ENCODE peak calls at places on chromosomes 7 and 10, in four cellular contexts. B is HFF-Myc, K is PC-9, R is fibroblast of the aortic adventitia. X is an unnamed sample.

GRCh38 chr10:80382989-80383388 is 25.4 kb upstream of the PRXL2A start:
- DNase-seq in B (no peak), K (peak; percentile 60), R (peak; percentile 24), X (no peak)

GRCh38 chr7:47714669-47715607 is 133.0 kb upstream of the TNS3 start:
- DNase-seq in B (no peak), K (no peak), R (no peak), X (no peak)

GRCh38 chr10:132554991-132555647 is 17.5 kb downstream of the INPP5A start:
- DNase-seq in B (no peak), K (no peak), R (no peak), X (peak; percentile 91)

GRCh38 chr10:114412907-114413386 is 8.6 kb upstream of the AFAP1L2 start:
- DNase-seq in B (no peak), K (peak; percentile 63), R (peak; percentile 40), X (no peak)

GRCh38 chr10:87622290-87623004 is 37.2 kb upstream of the PAPSS2 start:
- DNase-seq in B (no peak), K (no peak), R (no peak), X (no peak)

GRCh38 chr7:101862280-101863220 is 45.1 kb downstream of the CUX1 start:
- DNase-seq in B (no peak), K (no peak), R (no peak), X (peak; percentile 18)

GRCh38 chr10:62433901-62434300 is 59.7 kb downstream of the ZNF365 start:
- DNase-seq in B (no peak), K (no peak), R (peak; percentile 10), X (no peak)

GRCh38 chr10:14803827-14804226 is 29.1 kb upstream of the FAM107B start:
- DNase-seq in B (no peak), K (no peak), R (no peak), X (no peak)

GRCh38 chr7:24959735-24960485 is 20.1 kb downstream of the OSBPL3 start:
- DNase-seq in B (no peak), K (no peak), R (no peak), X (no peak)

GRCh38 chr7:149683191-149683590 is 90.2 kb downstream of the ZNF467 start:
- DNase-seq in B (no peak), K (no peak), R (no peak), X (no peak)

GRCh38 chr7:138226001-138226476 is 149.8 kb downstream of the AKR1D1 start:
- DNase-seq in B (no peak), K (no peak), R (peak; percentile 14), X (no peak)

GRCh38 chr7:78863248-78863647 is 590.2 kb downstream of the MAGI2 start:
- DNase-seq in B (no peak), K (no peak), R (no peak), X (no peak)

GRCh38 chr7:26189000-26189539 is 11.5 kb downstream of the HNRNPA2B1 start:
- DNase-seq in B (no peak), K (no peak), R (no peak), X (no peak)

GRCh38 chr7:55065511-55066229 is 46.9 kb downstream of the EGFR start:
- DNase-seq in B (peak; percentile 76), K (peak; percentile 79), R (peak; percentile 93), X (no peak)

GRCh38 chr7:107224374-107224773 is 55.6 kb downstream of the HBP1 start:
- DNase-seq in B (no peak), K (no peak), R (no peak), X (no peak)

GRCh38 chr10:26446258-26446657 is 8.1 kb downstream of the APBB1IP start:
- DNase-seq in B (no peak), K (no peak), R (no peak), X (no peak)

GRCh38 chr7:129343099-129343700 is 91.0 kb upstream of the STRIP2 start:
- DNase-seq in B (peak; percentile 33), K (peak; percentile 9), R (peak; percentile 72), X (no peak)

GRCh38 chr10:70885931-70886903 is 2.1 kb downstream of the PCBD1 start:
- DNase-seq in B (no peak), K (no peak), R (no peak), X (no peak)

GRCh38 chr10:48459270-48460147 is 145.4 kb downstream of the ARHGAP22 start:
- DNase-seq in B (no peak), K (no peak), R (no peak), X (no peak)

GRCh38 chr10:77911535-77912123 is 14.9 kb downstream of the DLG5 start:
- DNase-seq in B (no peak), K (peak; percentile 82), R (no peak), X (no peak)

DNA sequence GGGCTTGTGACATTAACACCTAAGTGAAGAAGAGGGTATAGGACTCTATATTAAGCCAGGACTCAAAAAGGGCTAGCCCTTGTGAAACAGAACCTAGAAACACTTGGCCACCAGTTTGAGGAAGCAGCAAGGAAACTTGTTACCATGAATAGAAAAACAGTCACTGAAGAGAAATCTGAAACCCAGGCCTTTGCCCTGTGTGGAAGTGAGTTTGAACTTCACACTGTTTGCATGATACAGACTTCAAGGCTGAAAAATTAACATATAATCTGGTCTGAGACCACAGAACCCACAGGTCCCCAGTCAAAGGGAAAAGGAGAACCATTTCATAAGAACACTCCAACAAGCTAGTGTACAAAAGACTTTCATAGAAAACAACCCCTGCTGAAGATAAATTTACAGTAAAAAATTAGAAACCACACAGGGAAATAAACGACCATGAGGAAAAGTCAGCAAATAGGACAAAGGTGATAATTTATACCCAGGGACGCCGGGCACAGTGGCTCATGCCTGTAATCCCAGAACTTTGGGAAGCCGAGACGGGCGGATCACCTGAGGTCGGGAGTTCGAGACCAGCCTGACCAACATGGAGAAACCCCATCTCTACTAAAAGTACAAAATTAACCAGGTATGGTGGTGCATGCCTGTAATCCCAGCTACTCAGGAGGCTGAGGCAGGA is 76.1 kb downstream of the SKIDA1 start:
- DNase-seq in B (no peak), K (no peak), R (no peak), X (no peak)
- TF ChIP-seq CTCF in B (no peak), K (no peak), R (no peak), X (no peak)

DNA sequence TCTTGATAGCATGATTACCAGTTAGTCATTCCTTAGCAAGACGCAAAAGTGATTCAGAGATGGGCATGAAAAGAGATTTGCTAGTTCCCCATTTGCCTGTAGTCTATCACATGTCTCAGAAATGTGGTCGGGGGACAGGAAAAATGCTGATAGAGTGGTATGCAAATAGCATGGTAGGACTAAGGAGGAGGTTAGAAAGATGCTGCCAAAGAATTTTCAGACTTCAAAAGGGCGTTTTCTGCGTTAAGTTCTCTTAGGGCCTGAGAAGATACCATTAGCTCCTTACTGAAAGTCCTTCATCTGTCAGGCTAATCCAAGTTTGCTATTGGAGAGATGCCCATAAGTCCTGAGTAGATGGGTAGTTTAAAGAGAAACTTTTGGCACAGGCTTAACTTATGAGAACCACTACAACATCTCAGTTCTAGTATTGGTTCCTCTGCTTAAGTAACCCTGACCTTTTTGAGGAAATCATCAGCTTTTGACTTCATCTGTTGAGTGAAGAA is 2.7 kb downstream of the CALD1 start:
- DNase-seq in B (no peak), K (no peak), R (peak; percentile 61), X (no peak)
- H3K4me3 ChIP-seq in B (peak overlapping the region; percentile 66), K (no peak overlapping the region), R (peak overlapping the region; percentile 69), X (peak overlapping the region; percentile 35)

GRCh38 chr7:3893789-3894153 is 592.7 kb downstream of the SDK1 start:
- DNase-seq in B (no peak), K (no peak), R (no peak), X (no peak)
- TF ChIP-seq CTCF in B (no peak), K (no peak), R (no peak), X (no peak)

GRCh38 chr7:5395246-5395645 is 28.4 kb downstream of the TNRC18 start:
- DNase-seq in B (no peak), K (no peak), R (no peak), X (no peak)
- H3K4me3 ChIP-seq in B (no peak overlapping the region), K (no peak overlapping the region), R (no peak overlapping the region), X (no peak overlapping the region)

DNA sequence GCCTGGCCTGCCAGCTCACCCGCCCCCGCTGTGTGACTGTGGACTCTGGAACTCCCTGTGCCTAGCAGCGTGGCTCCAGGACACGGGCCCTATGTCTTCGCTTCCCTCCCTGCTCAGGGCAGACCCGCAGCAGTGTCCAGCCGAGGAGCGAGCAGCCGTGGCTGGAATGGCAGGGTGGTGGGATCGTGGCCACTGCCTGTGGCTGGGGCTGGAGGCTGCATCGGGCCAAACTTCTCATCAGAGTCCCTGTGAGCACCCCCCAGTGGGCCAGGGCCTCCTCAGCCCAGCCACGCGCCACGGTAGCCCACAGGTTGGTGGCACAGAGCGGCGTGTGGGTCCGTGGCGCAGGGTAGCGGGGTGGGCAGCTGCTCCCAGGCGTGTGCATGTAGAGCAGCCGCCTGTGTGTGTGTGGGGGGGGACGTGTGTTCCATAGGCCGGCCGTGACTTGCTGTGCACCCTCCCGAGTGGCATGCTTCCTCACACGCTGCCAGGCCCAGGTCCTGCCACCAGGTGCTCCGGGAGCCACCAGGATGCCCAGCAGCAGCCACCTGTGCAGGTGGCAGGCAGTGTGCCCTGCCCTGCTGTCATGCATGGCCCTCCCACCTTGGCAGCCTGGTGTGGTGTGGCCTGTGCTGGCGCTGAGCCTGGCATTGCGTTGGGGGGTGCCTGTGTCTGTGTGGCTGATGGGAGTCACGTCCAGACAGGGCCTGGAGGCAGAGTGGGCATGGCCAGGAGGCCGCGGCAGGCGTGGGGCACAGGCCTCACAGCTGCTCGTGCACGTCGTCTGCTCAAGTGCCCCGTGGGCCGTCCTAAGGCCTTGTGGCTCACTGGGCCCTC is 8.4 kb downstream of the TTYH3 start:
- DNase-seq in B (no peak), K (peak; percentile 25), R (no peak), X (no peak)
- TF ChIP-seq CTCF in B (no peak), K (no peak), R (no peak), X (no peak)

DNA sequence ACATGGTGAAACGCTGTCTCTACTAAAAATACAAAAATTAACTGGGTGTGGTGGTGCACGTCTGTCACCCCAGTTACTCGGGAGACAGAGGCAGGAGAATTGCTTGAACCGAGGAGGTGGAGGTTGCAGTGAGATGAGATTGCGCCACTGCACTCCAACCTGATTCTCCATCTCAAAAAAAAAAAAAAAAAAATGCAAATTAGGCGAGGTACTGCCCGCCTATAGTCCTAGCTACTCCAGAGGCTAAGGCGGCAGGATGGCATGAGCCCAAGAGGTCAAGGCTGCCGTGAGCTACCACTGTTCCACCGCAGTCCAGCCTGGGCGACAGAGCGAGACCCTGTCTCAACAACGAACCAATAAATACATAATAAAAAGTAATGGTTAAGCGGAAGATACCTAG is 1.1 kb upstream of the EIF4H start:
- DNase-seq in B (no peak), K (peak; percentile 52), R (no peak), X (peak; percentile 49)
- H3K4me3 ChIP-seq in B (peak overlapping the region; percentile 97), K (peak overlapping the region; percentile 92), R (peak overlapping the region; percentile 75), X (no peak overlapping the region)

GRCh38 chr10:79144341-79145173 is 75.8 kb downstream of the ZMIZ1 start:
- DNase-seq in B (no peak), K (no peak), R (no peak), X (no peak)
- TF ChIP-seq CTCF in B (no peak), K (no peak), R (no peak), X (no peak)